ENCODE peak calls at places on chromosomes 16 and 17, in nine cellular contexts. D is iris pigment epithelial cell; G is midbrain; I is right cardiac atrium; U is activated CD4-positive, alpha-beta T cell treated with anti-CD3 and anti-CD28 coated beads, Interleukin-2, amount 50 U/mL, for 4 hours; E is tibial artery; P is GM04504; Q is stimulated activated CD4-positive, alpha-beta T cell treated with anti-CD3 and anti-CD28 coated beads, Interleukin-4, amount 100 ng/mL, for 4 hours; Z is NCI-H748 treated with DMSO at 0.1 percent for 48 hours. H is an unnamed sample.

GRCh38 chr16:85621698-85622433 is 8.7 kb downstream of the GSE1 start:
- DNase-seq in D (no peak), G (no peak), I (no peak), U (no peak), E (no peak), P (no peak), Q (no peak), Z (no peak), H (no peak)

GRCh38 chr17:78725448-78726021 is 56.5 kb downstream of the CYTH1 start:
- DNase-seq in D (no peak), G (no peak), I (no peak), U (no peak), E (no peak), P (no peak), Q (no peak), Z (no peak), H (no peak)

GRCh38 chr16:30722916-30723315 is 23.9 kb downstream of the SRCAP start:
- DNase-seq in D (no peak), G (no peak), I (no peak), U (no peak), E (peak), P (no peak), Q (no peak), Z (no peak), H (no peak)

GRCh38 chr17:80260791-80261158 is at the start of gene RNF213:
- DNase-seq in D (peak), G (peak), I (peak), U (peak), E (peak), P (peak), Q (peak), Z (no peak), H (no peak)

GRCh38 chr16:4601317-4602186 is 13.1 kb downstream of the UBALD1 start:
- DNase-seq in D (no peak), G (no peak), I (peak), U (no peak), E (no peak), P (no peak), Q (no peak), Z (no peak), H (no peak)

GRCh38 chr16:14249291-14250032 is 178.3 kb downstream of the MRTFB start:
- DNase-seq in D (peak), G (peak), I (no peak), U (peak), E (no peak), P (peak), Q (peak), Z (peak), H (peak)

GRCh38 chr17:81923302-81924260 is 4.0 kb downstream of the MAFG start:
- DNase-seq in D (peak), G (peak), I (peak), U (no peak), E (peak), P (peak), Q (no peak), Z (no peak), H (peak)

GRCh38 chr17:65660947-65661346 is 99.5 kb upstream of the AXIN2 start:
- DNase-seq in D (peak), G (no peak), I (no peak), U (no peak), E (no peak), P (peak), Q (no peak), Z (no peak), H (peak)

GRCh38 chr17:67571478-67571877 is 146.3 kb upstream of the NOL11 start:
- DNase-seq in D (no peak), G (no peak), I (no peak), U (no peak), E (no peak), P (no peak), Q (no peak), Z (no peak), H (no peak)

GRCh38 chr16:75497558-75497957 is 2.3 kb upstream of the CHST6 start:
- DNase-seq in D (no peak), G (peak), I (no peak), U (no peak), E (no peak), P (no peak), Q (no peak), Z (no peak), H (no peak)

GRCh38 chr16:52068447-52069074 is 478.4 kb downstream of the TOX3 start:
- DNase-seq in D (peak), G (peak), I (no peak), U (no peak), E (no peak), P (peak), Q (no peak), Z (peak), H (no peak)

GRCh38 chr16:13421726-13422125 is 498.2 kb upstream of the ERCC4 start:
- DNase-seq in D (peak), G (no peak), I (no peak), U (no peak), E (no peak), P (peak), Q (no peak), Z (no peak), H (no peak)

GRCh38 chr17:6536053-6536452 is 20.3 kb downstream of the PITPNM3 start:
- DNase-seq in D (no peak), G (no peak), I (no peak), U (no peak), E (peak), P (no peak), Q (no peak), Z (no peak), H (no peak)

GRCh38 chr17:42459983-42460300 is 1.3 kb downstream of the ATP6V0A1 start:
- DNase-seq in D (peak), G (peak), I (no peak), U (no peak), E (no peak), P (no peak), Q (no peak), Z (no peak), H (no peak)

GRCh38 chr16:58773870-58774269 is 39.8 kb upstream of the GOT2 start:
- DNase-seq in D (no peak), G (no peak), I (no peak), U (no peak), E (no peak), P (no peak), Q (no peak), Z (no peak), H (no peak)

GRCh38 chr16:80366023-80366422 is 174.8 kb upstream of the DYNLRB2 start:
- DNase-seq in D (no peak), G (no peak), I (no peak), U (no peak), E (no peak), P (no peak), Q (no peak), Z (no peak), H (no peak)

GRCh38 chr17:81491761-81492160 is 20.8 kb downstream of the ACTG1 start:
- DNase-seq in D (no peak), G (no peak), I (peak), U (no peak), E (no peak), P (no peak), Q (no peak), Z (no peak), H (no peak)

GRCh38 chr16:14509055-14509454 is 121.0 kb downstream of the PARN start:
- DNase-seq in D (peak), G (no peak), I (no peak), U (no peak), E (no peak), P (no peak), Q (no peak), Z (no peak), H (no peak)

GRCh38 chr17:14779236-14779635 is 478.4 kb downstream of the HS3ST3B1 start:
- DNase-seq in D (no peak), G (no peak), I (no peak), U (no peak), E (no peak), P (no peak), Q (no peak), Z (no peak), H (no peak)

GRCh38 chr16:8571061-8571596 is 19.2 kb downstream of the TMEM114 start:
- DNase-seq in D (peak), G (no peak), I (no peak), U (no peak), E (no peak), P (peak), Q (no peak), Z (peak), H (peak)

GRCh38 chr17:41810659-41811548 is 845 bp downstream of the P3H4 start:
- DNase-seq in D (peak), G (no peak), I (peak), U (no peak), E (no peak), P (no peak), Q (no peak), Z (no peak), H (no peak)

GRCh38 chr16:85296859-85297698 is 184.8 kb upstream of the CIBAR2 start:
- DNase-seq in D (peak), G (peak), I (peak), U (peak), E (no peak), P (no peak), Q (peak), Z (peak), H (no peak)

GRCh38 chr17:77400445-77400870 is 259.7 kb downstream of the SEC14L1 start:
- DNase-seq in D (no peak), G (no peak), I (no peak), U (peak), E (peak), P (no peak), Q (peak), Z (no peak), H (no peak)

GRCh38 chr17:64682261-64683181 is 20.4 kb upstream of the SMURF2 start:
- DNase-seq in D (peak), G (no peak), I (no peak), U (no peak), E (no peak), P (no peak), Q (no peak), Z (no peak), H (no peak)

GRCh38 chr16:70594569-70594968 is 51.8 kb upstream of the IL34 start:
- DNase-seq in D (no peak), G (no peak), I (peak), U (no peak), E (peak), P (no peak), Q (no peak), Z (no peak), H (no peak)

GRCh38 chr17:82400206-82400605 is 17.9 kb upstream of the HEXD start:
- DNase-seq in D (no peak), G (no peak), I (peak), U (no peak), E (no peak), P (no peak), Q (no peak), Z (no peak), H (no peak)

GRCh38 chr16:85291302-85292148 is 179.3 kb upstream of the CIBAR2 start:
- DNase-seq in D (no peak), G (peak), I (peak), U (no peak), E (no peak), P (no peak), Q (no peak), Z (no peak), H (no peak)

GRCh38 chr17:75850928-75851692 is 4.0 kb downstream of the WBP2 start:
- DNase-seq in D (no peak), G (peak), I (no peak), U (no peak), E (no peak), P (no peak), Q (no peak), Z (no peak), H (no peak)

GRCh38 chr17:58969156-58969555 is 137.5 kb downstream of the TRIM37 start:
- DNase-seq in D (no peak), G (no peak), I (no peak), U (no peak), E (no peak), P (no peak), Q (no peak), Z (peak), H (no peak)

GRCh38 chr16:11972128-11972527 is 4.4 kb upstream of the SNX29 start:
- DNase-seq in D (no peak), G (no peak), I (no peak), U (no peak), E (no peak), P (no peak), Q (no peak), Z (no peak), H (no peak)

GRCh38 chr16:57775661-57776469 is 26.4 kb downstream of the KIFC3 start:
- DNase-seq in D (no peak), G (peak), I (peak), U (no peak), E (no peak), P (no peak), Q (no peak), Z (peak), H (no peak)